ENCODE peak calls at places on chromosomes 16 and 17, in eight cellular contexts. V, T, X, E, P, M, U and O are unnamed samples.

GRCh38 chr17:65433157-65433556 is 128.3 kb downstream of the AXIN2 start:
- DNase-seq in V (no peak), T (no peak), X (no peak), E (no peak), P (no peak), M (no peak), U (no peak), O (no peak)

GRCh38 chr16:1786242-1787055 is 3.7 kb downstream of the NUBP2 start:
- DNase-seq in V (no peak), T (no peak), X (peak), E (peak), P (no peak), M (no peak), U (no peak), O (no peak)

GRCh38 chr17:3879591-3880417 is 13.0 kb downstream of the CAMKK1 start:
- DNase-seq in V (no peak), T (no peak), X (peak), E (no peak), P (no peak), M (peak), U (no peak), O (no peak)

GRCh38 chr17:75032896-75033294 is 13.9 kb downstream of the ATP5PD start:
- DNase-seq in V (no peak), T (no peak), X (no peak), E (peak), P (peak), M (no peak), U (peak), O (no peak)

GRCh38 chr17:72613411-72614292 is 478.8 kb downstream of the SLC39A11 start:
- DNase-seq in V (no peak), T (no peak), X (no peak), E (no peak), P (no peak), M (no peak), U (peak), O (no peak)

GRCh38 chr17:40448639-40449261 is 5.5 kb downstream of the IGFBP4 start:
- DNase-seq in V (no peak), T (no peak), X (peak), E (no peak), P (no peak), M (no peak), U (peak), O (no peak)

GRCh38 chr17:67359960-67360817 is 6.2 kb downstream of the PSMD12 start:
- DNase-seq in V (peak), T (no peak), X (no peak), E (no peak), P (peak), M (peak), U (peak), O (peak)

GRCh38 chr17:60676758-60677307 is 818 bp upstream of the BCAS3 start:
- DNase-seq in V (no peak), T (no peak), X (no peak), E (no peak), P (no peak), M (peak), U (no peak), O (no peak)

GRCh38 chr16:7722761-7723160 is 390.1 kb downstream of the RBFOX1 start:
- DNase-seq in V (no peak), T (no peak), X (no peak), E (no peak), P (no peak), M (no peak), U (no peak), O (no peak)

GRCh38 chr16:27382187-27382855 is 19.7 kb upstream of the IL21R start:
- DNase-seq in V (no peak), T (no peak), X (no peak), E (no peak), P (no peak), M (no peak), U (no peak), O (no peak)

GRCh38 chr17:75245011-75245410 is 16.4 kb downstream of the GGA3 start:
- DNase-seq in V (no peak), T (no peak), X (no peak), E (no peak), P (no peak), M (no peak), U (no peak), O (no peak)

GRCh38 chr17:58187063-58187462 is 5.5 kb upstream of the EPX start:
- DNase-seq in V (no peak), T (no peak), X (no peak), E (no peak), P (no peak), M (no peak), U (no peak), O (no peak)

GRCh38 chr16:28501258-28502232 is 5.1 kb downstream of the IL27 start:
- DNase-seq in V (no peak), T (no peak), X (no peak), E (no peak), P (no peak), M (no peak), U (no peak), O (no peak)

GRCh38 chr16:89049484-89050118 is 44.1 kb upstream of the ACSF3 start:
- DNase-seq in V (no peak), T (no peak), X (no peak), E (no peak), P (no peak), M (no peak), U (no peak), O (no peak)

GRCh38 chr17:62797959-62798358 is 10.2 kb downstream of the MARCHF10 start:
- DNase-seq in V (peak), T (no peak), X (no peak), E (no peak), P (no peak), M (no peak), U (peak), O (no peak)

GRCh38 chr17:21304091-21304490 is 19.6 kb downstream of the MAP2K3 start:
- DNase-seq in V (no peak), T (no peak), X (peak), E (no peak), P (no peak), M (no peak), U (no peak), O (no peak)

GRCh38 chr17:76887809-76888208 is 19.6 kb downstream of the MGAT5B start:
- DNase-seq in V (no peak), T (no peak), X (no peak), E (no peak), P (no peak), M (no peak), U (no peak), O (no peak)

GRCh38 chr17:21098934-21099687 is 27.7 kb upstream of the DHRS7B start:
- DNase-seq in V (peak), T (peak), X (peak), E (peak), P (peak), M (peak), U (peak), O (peak)

GRCh38 chr17:55089955-55090573 is 121.5 kb downstream of the STXBP4 start:
- DNase-seq in V (peak), T (no peak), X (no peak), E (no peak), P (peak), M (peak), U (peak), O (peak)

GRCh38 chr17:1367351-1367745 is 32.7 kb downstream of the YWHAE start:
- DNase-seq in V (no peak), T (peak), X (no peak), E (no peak), P (no peak), M (peak), U (no peak), O (no peak)

GRCh38 chr17:37802712-37803416 is 58.0 kb upstream of the HNF1B start:
- DNase-seq in V (peak), T (no peak), X (no peak), E (no peak), P (no peak), M (no peak), U (peak), O (no peak)

GRCh38 chr17:79340286-79340685 is 265.7 kb downstream of the ENGASE start:
- DNase-seq in V (no peak), T (no peak), X (no peak), E (no peak), P (no peak), M (no peak), U (no peak), O (peak)

GRCh38 chr17:32802306-32802705 is 74.6 kb downstream of the MYO1D start:
- DNase-seq in V (no peak), T (no peak), X (no peak), E (no peak), P (no peak), M (no peak), U (no peak), O (no peak)

GRCh38 chr17:49106366-49107210 is 26.0 kb upstream of the B4GALNT2 start:
- DNase-seq in V (peak), T (no peak), X (no peak), E (no peak), P (no peak), M (no peak), U (peak), O (no peak)

GRCh38 chr17:14038206-14038605 is 31.1 kb upstream of the COX10 start:
- DNase-seq in V (peak), T (no peak), X (no peak), E (no peak), P (no peak), M (no peak), U (peak), O (no peak)

GRCh38 chr16:66427036-66427446 is at the start of gene BEAN1:
- DNase-seq in V (no peak), T (no peak), X (no peak), E (no peak), P (no peak), M (peak), U (no peak), O (no peak)

GRCh38 chr16:12210258-12210880 is 233.8 kb downstream of the SNX29 start:
- DNase-seq in V (no peak), T (no peak), X (no peak), E (no peak), P (no peak), M (no peak), U (no peak), O (no peak)

GRCh38 chr17:12256380-12256995 is 235.8 kb downstream of the MAP2K4 start:
- DNase-seq in V (peak), T (peak), X (no peak), E (peak), P (no peak), M (peak), U (peak), O (peak)

GRCh38 chr17:73290399-73291259 is 21.2 kb downstream of the CDC42EP4 start:
- DNase-seq in V (no peak), T (no peak), X (no peak), E (no peak), P (no peak), M (no peak), U (no peak), O (peak)

GRCh38 chr17:19384723-19385391 is 2.1 kb downstream of the MFAP4 start:
- DNase-seq in V (peak), T (no peak), X (no peak), E (peak), P (no peak), M (no peak), U (peak), O (no peak)

GRCh38 chr16:87548086-87548485 is 54.2 kb upstream of the JPH3 start:
- DNase-seq in V (no peak), T (no peak), X (no peak), E (no peak), P (no peak), M (no peak), U (no peak), O (no peak)

GRCh38 chr16:927931-928330 is 42.9 kb downstream of the LMF1 start:
- DNase-seq in V (no peak), T (no peak), X (no peak), E (no peak), P (no peak), M (no peak), U (no peak), O (no peak)

GRCh38 chr16:57530104-57530522 is 6.3 kb downstream of the CCDC102A start:
- DNase-seq in V (peak), T (peak), X (peak), E (peak), P (peak), M (no peak), U (peak), O (peak)

GRCh38 chr16:27195941-27196595 is 7.3 kb upstream of the KDM8 start:
- DNase-seq in V (no peak), T (no peak), X (no peak), E (no peak), P (peak), M (no peak), U (no peak), O (no peak)

GRCh38 chr17:71084219-71084618 is 914.9 kb downstream of the KCNJ2 start:
- DNase-seq in V (peak), T (no peak), X (no peak), E (no peak), P (no peak), M (peak), U (peak), O (peak)

GRCh38 chr17:50113624-50114320 is 16.2 kb downstream of the SAMD14 start:
- DNase-seq in V (no peak), T (no peak), X (no peak), E (no peak), P (no peak), M (no peak), U (no peak), O (no peak)

GRCh38 chr17:2783310-2784030 is 12.8 kb upstream of the RAP1GAP2 start:
- DNase-seq in V (no peak), T (no peak), X (no peak), E (no peak), P (no peak), M (no peak), U (no peak), O (no peak)

GRCh38 chr16:10558305-10558704 is 22.1 kb downstream of the EMP2 start:
- DNase-seq in V (no peak), T (no peak), X (no peak), E (no peak), P (no peak), M (no peak), U (no peak), O (no peak)

GRCh38 chr16:68235105-68235881 is 634 bp downstream of the ESRP2 start:
- DNase-seq in V (no peak), T (no peak), X (peak), E (peak), P (peak), M (peak), U (no peak), O (no peak)

GRCh38 chr17:43528319-43528987 is 17.7 kb downstream of the ETV4 start:
- DNase-seq in V (no peak), T (no peak), X (no peak), E (no peak), P (no peak), M (no peak), U (peak), O (no peak)

GRCh38 chr17:43530303-43531081 is 15.6 kb downstream of the ETV4 start:
- DNase-seq in V (peak), T (peak), X (peak), E (peak), P (no peak), M (peak), U (peak), O (no peak)

GRCh38 chr17:43528988-43529814 is 16.9 kb downstream of the ETV4 start:
- DNase-seq in V (no peak), T (no peak), X (no peak), E (no peak), P (no peak), M (no peak), U (no peak), O (no peak)

GRCh38 chr17:43531082-43531378 is 15.1 kb downstream of the ETV4 start:
- DNase-seq in V (no peak), T (no peak), X (no peak), E (no peak), P (no peak), M (no peak), U (no peak), O (no peak)

DNA sequence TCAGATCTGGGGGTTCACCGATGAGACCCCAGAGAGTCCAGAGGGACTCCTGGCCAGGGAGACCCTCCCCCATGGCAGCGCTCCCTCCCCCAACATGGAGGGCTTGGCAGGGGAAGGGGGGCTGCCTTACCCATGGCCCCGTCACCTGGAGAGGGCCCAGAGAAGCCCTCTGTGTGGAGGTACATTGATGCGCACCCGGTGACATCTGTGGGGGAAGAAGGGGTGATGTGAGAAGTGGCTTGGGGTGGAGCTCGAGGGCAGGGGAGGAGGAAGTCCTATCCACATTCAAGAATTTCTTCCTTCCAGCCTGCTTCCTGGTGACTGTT is 16.2 kb downstream of the ETV4 start:
- DNase-seq in V (no peak), T (no peak), X (no peak), E (no peak), P (no peak), M (no peak), U (no peak), O (no peak)
- H3K4me3 ChIP-seq in V (peak), T (peak), X (no peak), E (no peak), P (no peak), M (peak), U (no peak), O (no peak)

DNA sequence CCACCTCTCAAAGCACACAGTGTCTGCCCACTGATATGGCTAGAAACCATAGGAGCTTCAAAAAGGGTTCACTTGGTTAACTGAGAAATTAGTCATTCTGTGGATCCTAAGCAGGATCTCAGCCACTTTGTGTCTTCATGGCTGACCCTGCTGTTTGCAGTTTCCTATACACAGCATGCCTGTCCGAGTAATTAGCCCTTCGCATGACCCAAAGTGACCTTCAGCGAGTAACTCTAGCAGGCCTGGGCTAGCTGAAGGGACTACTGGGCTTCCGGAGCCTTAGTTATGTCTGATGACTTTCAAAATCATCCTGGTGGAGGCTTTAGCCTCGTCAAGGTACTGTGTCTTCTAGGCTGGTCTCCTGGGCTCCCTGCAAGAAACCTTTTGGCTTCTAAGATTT is 28.9 kb upstream of the FBXW10B start:
- DNase-seq in V (peak), T (no peak), X (no peak), E (no peak), P (no peak), M (no peak), U (no peak), O (no peak)
- H3K4me3 ChIP-seq in V (no peak), T (no peak), X (no peak), E (no peak), P (no peak), M (no peak), U (no peak), O (no peak)

GRCh38 chr16:29678691-29679267 is at the start of gene QPRT:
- DNase-seq in V (peak), T (no peak), X (peak), E (peak), P (no peak), M (peak), U (peak), O (peak)

GRCh38 chr16:29675811-29676643 is 3.0 kb upstream of the QPRT start:
- DNase-seq in V (peak), T (no peak), X (no peak), E (no peak), P (peak), M (peak), U (peak), O (peak)

GRCh38 chr16:29683543-29684090 is 4.6 kb downstream of the QPRT start:
- DNase-seq in V (no peak), T (no peak), X (no peak), E (no peak), P (no peak), M (no peak), U (no peak), O (no peak)

GRCh38 chr16:29676989-29677388 is 2.0 kb upstream of the QPRT start:
- DNase-seq in V (no peak), T (no peak), X (no peak), E (no peak), P (no peak), M (no peak), U (no peak), O (no peak)

GRCh38 chr16:29680180-29680598 is 1.2 kb downstream of the QPRT start:
- DNase-seq in V (no peak), T (no peak), X (no peak), E (no peak), P (no peak), M (no peak), U (no peak), O (no peak)
- H3K4me3 ChIP-seq in V (peak), T (peak), X (peak), E (peak), P (no peak), M (peak), U (no peak), O (peak)

DNA sequence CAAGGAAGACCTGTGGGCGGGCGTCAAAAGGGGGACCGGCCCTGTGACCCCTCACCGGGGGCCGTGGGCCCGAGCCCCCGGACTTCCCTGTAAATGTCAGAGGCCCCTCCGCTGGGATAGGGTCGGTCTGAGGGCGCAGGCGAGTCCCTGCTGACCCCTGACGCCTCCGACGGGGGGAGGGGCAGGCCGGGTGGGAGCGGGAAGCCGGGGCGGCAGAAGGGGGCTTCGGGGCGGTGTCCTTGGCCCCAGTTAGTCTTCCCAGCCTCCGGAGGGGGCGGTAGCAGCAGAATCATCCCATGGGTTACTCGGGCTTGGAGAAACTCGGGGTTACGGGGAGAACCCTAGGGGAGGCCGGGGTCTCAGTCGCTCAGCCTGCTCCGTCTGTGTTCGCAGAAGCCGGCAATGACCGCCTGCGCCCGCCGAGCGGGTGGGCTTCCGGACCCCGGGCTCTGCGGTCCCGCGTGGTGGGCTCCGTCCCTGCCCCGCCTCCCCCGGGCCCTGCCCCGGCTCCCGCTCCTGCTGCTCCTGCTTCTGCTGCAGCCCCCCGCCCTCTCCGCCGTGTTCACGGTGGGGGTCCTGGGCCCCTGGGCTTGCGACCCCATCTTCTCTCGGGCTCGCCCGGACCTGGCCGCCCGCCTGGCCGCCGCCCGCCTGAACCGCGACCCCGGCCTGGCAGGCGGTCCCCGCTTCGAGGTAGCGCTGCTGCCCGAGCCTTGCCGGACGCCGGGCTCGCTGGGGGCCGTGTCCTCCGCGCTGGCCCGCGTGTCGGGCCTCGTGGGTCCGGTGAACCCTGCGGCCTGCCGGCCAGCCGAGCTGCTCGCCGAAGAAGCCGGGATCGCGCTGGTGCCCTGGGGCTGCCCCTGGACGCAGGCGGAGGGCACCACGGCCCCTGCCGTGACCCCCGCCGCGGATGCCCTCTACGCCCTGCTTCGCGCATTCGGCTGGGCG is 505 bp downstream of the GUCY2D start:
- DNase-seq in V (no peak), T (no peak), X (no peak), E (no peak), P (no peak), M (peak), U (no peak), O (no peak)
- H3K4me3 ChIP-seq in V (no peak), T (no peak), X (no peak), E (no peak), P (no peak), M (peak), U (no peak), O (no peak)